ENCODE peak calls at places on chromosomes 7 and 10, in four cellular contexts. W is stimulated activated CD8-positive, alpha-beta memory T cell treated with anti-CD3 and anti-CD28 coated beads, Interleukin-15, amount 100 ng/mL, for 4 hours; B is HT1080; M is stimulated activated CD4-positive, alpha-beta T cell treated with anti-CD3 and anti-CD28 coated beads, TNF-alpha, amount 100 ng/mL, for 24 hours. D is an unnamed sample.

GRCh38 chr7:73850212-73850611 is 7.9 kb upstream of the METTL27 start:
- DNase-seq in W (no peak), B (no peak), M (no peak), D (no peak)

GRCh38 chr10:46106410-46107255 is 60.6 kb upstream of the MSMB start:
- DNase-seq in W (no peak), B (peak; percentile 58), M (peak; percentile 42), D (no peak)

GRCh38 chr7:3232228-3232627 is 68.8 kb upstream of the SDK1 start:
- DNase-seq in M (no peak), W (no peak), B (no peak), D (no peak)

GRCh38 chr10:78630944-78631838 is 437.6 kb upstream of the ZMIZ1 start:
- DNase-seq in B (no peak), M (no peak), W (no peak), D (no peak)

GRCh38 chr10:124612611-124613498 is 131.3 kb downstream of the FAM53B start:
- DNase-seq in M (no peak), B (peak; percentile 19), W (no peak), D (no peak)

GRCh38 chr10:3071405-3072198 is 4.3 kb downstream of the PFKP start:
- DNase-seq in M (peak; percentile 41), W (peak; percentile 42), B (peak; percentile 96), D (no peak)

GRCh38 chr10:83522881-83523386 is 616.4 kb upstream of the GHITM start:
- DNase-seq in M (no peak), B (no peak), W (no peak), D (no peak)

GRCh38 chr7:33501368-33501767 is 372.0 kb downstream of the BBS9 start:
- DNase-seq in B (no peak), M (no peak), W (no peak), D (no peak)

GRCh38 chr7:131431289-131431688 is 103.6 kb downstream of the MKLN1 start:
- DNase-seq in M (no peak), B (peak; percentile 26), W (no peak), D (no peak)

GRCh38 chr10:50506861-50507573 is 116.7 kb downstream of the SGMS1 start:
- DNase-seq in M (no peak), W (no peak), B (no peak), D (no peak)

GRCh38 chr7:72275412-72276070 is 136.6 kb downstream of the CALN1 start:
- DNase-seq in B (no peak), M (no peak), W (no peak), D (no peak)

GRCh38 chr7:85469446-85469970 is 282.7 kb upstream of the SEMA3D start:
- DNase-seq in W (no peak), M (no peak), B (no peak), D (no peak)

GRCh38 chr10:28595618-28596017 is 62.7 kb downstream of the WAC start:
- DNase-seq in M (no peak), W (no peak), B (no peak), D (no peak)

GRCh38 chr10:111335826-111336225 is 259.0 kb downstream of the ADRA2A start:
- DNase-seq in W (no peak), B (no peak), M (no peak), D (no peak)

GRCh38 chr7:3272691-3273141 is 28.3 kb upstream of the SDK1 start:
- DNase-seq in M (no peak), W (no peak), B (peak; percentile 82), D (no peak)

GRCh38 chr7:156173346-156173745 is 361.1 kb upstream of the SHH start:
- DNase-seq in M (no peak), B (no peak), W (no peak), D (peak; percentile 80)

GRCh38 chr7:153808117-153808516 is 244.1 kb upstream of the DPP6 start:
- DNase-seq in W (no peak), B (no peak), M (no peak), D (no peak)

GRCh38 chr7:13235961-13236360 is 548.5 kb downstream of the ARL4A start:
- DNase-seq in B (no peak), W (no peak), M (no peak), D (no peak)

GRCh38 chr7:157434231-157434630 is 97.4 kb downstream of the DNAJB6 start:
- DNase-seq in W (no peak), M (no peak), B (no peak), D (peak; percentile 62)

GRCh38 chr10:47158116-47159071 is 141.6 kb upstream of the GDF10 start:
- DNase-seq in M (no peak), B (no peak), W (no peak), D (no peak)

GRCh38 chr10:80405636-80406035 is 2.7 kb upstream of the PRXL2A start:
- DNase-seq in B (no peak), M (no peak), W (no peak), D (no peak)

GRCh38 chr10:21401196-21401595 is 124.3 kb downstream of the SKIDA1 start:
- DNase-seq in B (peak; percentile 46), W (no peak), M (no peak), D (no peak)

GRCh38 chr7:87574630-87575029 is 26.1 kb downstream of the ABCB1 start:
- DNase-seq in B (peak; percentile 67), W (no peak), M (no peak), D (no peak)

GRCh38 chr10:72460271-72460670 is 105.6 kb upstream of the DNAJB12 start:
- DNase-seq in M (no peak), W (no peak), B (no peak), D (no peak)

GRCh38 chr10:131812736-131813604 is 87.8 kb upstream of the PPP2R2D start:
- DNase-seq in W (no peak), B (no peak), M (no peak), D (peak; percentile 84)

GRCh38 chr7:73699370-73700069 is 16.1 kb downstream of the BUD23 start:
- DNase-seq in B (no peak), W (no peak), M (no peak), D (no peak)

GRCh38 chr10:44196008-44196320 is 188.9 kb downstream of the CXCL12 start:
- DNase-seq in B (no peak), M (no peak), W (no peak), D (no peak)

GRCh38 chr7:130959743-130960207 is 225.8 kb upstream of the KLF14 start:
- DNase-seq in B (peak; percentile 90), W (no peak), M (no peak), D (no peak)

GRCh38 chr7:48617988-48618387 is 306.4 kb upstream of the CDC14C start:
- DNase-seq in B (no peak), M (no peak), W (no peak), D (no peak)

GRCh38 chr10:3033925-3034324 is 33.4 kb upstream of the PFKP start:
- DNase-seq in B (no peak), M (no peak), W (no peak), D (no peak)

GRCh38 chr10:61760943-61761824 is 98.5 kb downstream of the CABCOCO1 start:
- DNase-seq in W (no peak), B (peak; percentile 67), M (no peak), D (no peak)

GRCh38 chr10:13984647-13985155 is 346.0 kb downstream of the FRMD4A start:
- DNase-seq in B (peak; percentile 98), M (no peak), W (no peak), D (no peak)

D was measured in chondrocyte.